ENCODE peak calls at places on chromosome 13, in nine cellular contexts. W is pancreas; J is T-helper 2 cell; I is stimulated activated CD4-positive, alpha-beta T cell treated with anti-CD3 and anti-CD28 coated beads, Interleukin-1b, Interleukin-23, amount 100 ng/mL, for 1 hour; F is keratinocyte; O is hepatic stellate cell; M is NCI-H2081; L is neuronal stem cell; B is Ammon's horn. A is an unnamed sample.
A peak's percentile ranks its signal among the peaks of the same experiment; 100 is the strongest.

GRCh38 chr13:96804186-96804585 is 190.1 kb downstream of the OXGR1 start:
- DNase-seq in J (no peak), I (no peak), M (no peak), F (no peak), L (no peak), W (no peak), B (no peak), O (no peak), A (no peak)

GRCh38 chr13:30192320-30193093 is 114.8 kb downstream of the KATNAL1 start:
- DNase-seq in F (no peak), I (no peak), M (no peak), W (no peak), O (no peak), L (no peak), J (no peak), B (no peak), A (no peak)

GRCh38 chr13:23504188-23504587 is 66.0 kb upstream of the TNFRSF19 start:
- DNase-seq in B (no peak), F (peak; percentile 36), I (no peak), M (no peak), W (no peak), L (no peak), O (no peak), J (no peak), A (no peak)

GRCh38 chr13:78323848-78324247 is 279.5 kb downstream of the POU4F1 start:
- DNase-seq in O (no peak), F (peak; percentile 13), B (no peak), W (no peak), M (no peak), I (no peak), L (no peak), J (no peak), A (no peak)

GRCh38 chr13:107585466-107585865 is 629.9 kb downstream of the LIG4 start:
- DNase-seq in M (peak; percentile 32), J (no peak), L (no peak), I (no peak), F (no peak), W (no peak), B (peak; percentile 20), O (no peak), A (no peak)

GRCh38 chr13:50979187-50979586 is 69.6 kb downstream of the RNASEH2B start:
- DNase-seq in B (no peak), O (no peak), F (no peak), M (no peak), J (no peak), W (no peak), I (no peak), L (no peak), A (no peak)

GRCh38 chr13:99258946-99259345 is 767 bp upstream of the GPR18 start:
- DNase-seq in F (no peak), L (no peak), W (no peak), O (no peak), I (no peak), B (no peak), M (no peak), J (no peak), A (no peak)

GRCh38 chr13:25001807-25002206 is 94.1 kb upstream of the PABPC3 start:
- DNase-seq in J (no peak), L (no peak), W (no peak), I (no peak), F (no peak), O (no peak), M (no peak), B (no peak), A (no peak)

GRCh38 chr13:110509971-110510786 is 51.3 kb downstream of the RAB20 start:
- DNase-seq in M (no peak), O (no peak), B (no peak), W (peak; percentile 45), L (no peak), I (no peak), F (no peak), J (no peak), A (no peak)

GRCh38 chr13:101258071-101258470 is 158.2 kb downstream of the NALCN start:
- DNase-seq in L (peak; percentile 4), I (no peak), O (peak; percentile 77), J (no peak), F (no peak), W (no peak), M (no peak), B (no peak), A (no peak)

GRCh38 chr13:99468971-99469545 is 32.2 kb upstream of the TM9SF2 start:
- DNase-seq in J (no peak), B (no peak), O (no peak), W (no peak), L (peak; percentile 29), F (no peak), I (no peak), M (no peak), A (no peak)

GRCh38 chr13:59442946-59443345 is 720.8 kb downstream of the DIAPH3 start:
- DNase-seq in B (no peak), W (no peak), M (no peak), J (no peak), O (no peak), F (no peak), L (no peak), I (no peak), A (no peak)

GRCh38 chr13:36436811-36437210 is 4.5 kb downstream of the CCNA1 start:
- DNase-seq in M (no peak), O (no peak), B (no peak), J (no peak), I (no peak), L (no peak), F (no peak), W (no peak), A (no peak)

GRCh38 chr13:50690020-50690419 is 153.5 kb downstream of the DLEU7 start:
- DNase-seq in B (no peak), M (no peak), I (no peak), F (no peak), W (no peak), O (no peak), L (no peak), J (no peak), A (no peak)

GRCh38 chr13:77523834-77524728 is 11.4 kb upstream of the SCEL start:
- DNase-seq in F (no peak), M (no peak), I (no peak), W (no peak), J (no peak), L (no peak), B (no peak), O (no peak), A (no peak)

GRCh38 chr13:50244355-50244912 is 229.2 kb downstream of the KCNRG start:
- DNase-seq in O (no peak), I (no peak), J (no peak), F (no peak), B (no peak), L (no peak), W (no peak), M (no peak), A (no peak)

GRCh38 chr13:75870397-75870801 is 234.3 kb downstream of the LMO7 start:
- DNase-seq in J (no peak), B (peak; percentile 10), F (no peak), M (peak; percentile 17), L (peak; percentile 20), O (no peak), I (no peak), W (no peak), A (no peak)

GRCh38 chr13:113670541-113670940 is 3.5 kb downstream of the GRK1 start:
- DNase-seq in L (no peak), B (no peak), W (no peak), M (no peak), J (no peak), O (no peak), I (no peak), F (no peak), A (peak; percentile 12)

GRCh38 chr13:100139822-100140221 is 50.9 kb downstream of the PCCA start:
- DNase-seq in I (no peak), L (no peak), J (no peak), B (no peak), O (no peak), M (no peak), W (no peak), F (no peak), A (no peak)

A was measured in mesothelial cell of epicardium.